ENCODE peak calls at places on chromosome 2, in six cellular contexts. P is uterus, K is WERI-Rb-1, O is upper lobe of right lung, C is brain microvascular endothelial cell, T is body of pancreas. X is an unnamed sample.

GRCh38 chr2:196482119-196483065 is 157.1 kb upstream of the CCDC150 start:
- DNase-seq in P (no peak), K (no peak), O (no peak), C (peak; percentile 72), T (no peak), X (no peak)

GRCh38 chr2:47346107-47346506 is 56.8 kb upstream of the MSH2 start:
- DNase-seq in P (no peak), K (no peak), O (no peak), C (no peak), T (no peak), X (no peak)

GRCh38 chr2:101844055-101844635 is 146.6 kb downstream of the MAP4K4 start:
- DNase-seq in P (no peak), K (no peak), O (no peak), C (peak; percentile 69), T (no peak), X (no peak)

GRCh38 chr2:6721395-6721794 is 144.3 kb downstream of the CMPK2 start:
- DNase-seq in P (no peak), K (no peak), O (no peak), C (no peak), T (no peak), X (no peak)

GRCh38 chr2:101619191-101619591 is 78.3 kb upstream of the MAP4K4 start:
- DNase-seq in P (peak; percentile 34), K (no peak), O (peak; percentile 67), C (peak; percentile 24), T (no peak), X (peak; percentile 26)

GRCh38 chr2:127342101-127342500 is 45.7 kb downstream of the MAP3K2 start:
- DNase-seq in P (no peak), K (no peak), O (no peak), C (no peak), T (no peak), X (no peak)

GRCh38 chr2:205758498-205758897 is 76.2 kb downstream of the NRP2 start:
- DNase-seq in P (no peak), K (no peak), O (no peak), C (no peak), T (no peak), X (no peak)

GRCh38 chr2:205370726-205371125 is 311.6 kb upstream of the NRP2 start:
- DNase-seq in P (no peak), K (no peak), O (no peak), C (no peak), T (no peak), X (no peak)

GRCh38 chr2:11505652-11506610 is 27.9 kb upstream of the GREB1 start:
- DNase-seq in P (peak; percentile 16), K (no peak), O (no peak), C (no peak), T (peak; percentile 29), X (no peak)

GRCh38 chr2:220959391-220959802 is 612.7 kb downstream of the EPHA4 start:
- DNase-seq in P (no peak), K (no peak), O (no peak), C (no peak), T (no peak), X (no peak)

GRCh38 chr2:174945601-174946260 is 59.5 kb downstream of the CHN1 start:
- DNase-seq in P (no peak), K (no peak), O (no peak), C (peak; percentile 47), T (no peak), X (no peak)

GRCh38 chr2:233824373-233824772 is 30.0 kb downstream of the HJURP start:
- DNase-seq in P (no peak), K (peak; percentile 3), O (peak; percentile 43), C (no peak), T (no peak), X (no peak)

GRCh38 chr2:120438301-120439066 is 92.5 kb downstream of the INHBB start:
- DNase-seq in P (no peak), K (no peak), O (no peak), C (no peak), T (no peak), X (no peak)

GRCh38 chr2:120437604-120438000 is 91.7 kb downstream of the INHBB start:
- DNase-seq in P (no peak), K (no peak), O (no peak), C (no peak), T (no peak), X (no peak)

GRCh38 chr2:120436460-120436739 is 90.5 kb downstream of the INHBB start:
- DNase-seq in P (no peak), K (no peak), O (no peak), C (no peak), T (no peak), X (no peak)

GRCh38 chr2:120435671-120436459 is 89.9 kb downstream of the INHBB start:
- DNase-seq in P (no peak), K (no peak), O (no peak), C (no peak), T (no peak), X (no peak)

DNA sequence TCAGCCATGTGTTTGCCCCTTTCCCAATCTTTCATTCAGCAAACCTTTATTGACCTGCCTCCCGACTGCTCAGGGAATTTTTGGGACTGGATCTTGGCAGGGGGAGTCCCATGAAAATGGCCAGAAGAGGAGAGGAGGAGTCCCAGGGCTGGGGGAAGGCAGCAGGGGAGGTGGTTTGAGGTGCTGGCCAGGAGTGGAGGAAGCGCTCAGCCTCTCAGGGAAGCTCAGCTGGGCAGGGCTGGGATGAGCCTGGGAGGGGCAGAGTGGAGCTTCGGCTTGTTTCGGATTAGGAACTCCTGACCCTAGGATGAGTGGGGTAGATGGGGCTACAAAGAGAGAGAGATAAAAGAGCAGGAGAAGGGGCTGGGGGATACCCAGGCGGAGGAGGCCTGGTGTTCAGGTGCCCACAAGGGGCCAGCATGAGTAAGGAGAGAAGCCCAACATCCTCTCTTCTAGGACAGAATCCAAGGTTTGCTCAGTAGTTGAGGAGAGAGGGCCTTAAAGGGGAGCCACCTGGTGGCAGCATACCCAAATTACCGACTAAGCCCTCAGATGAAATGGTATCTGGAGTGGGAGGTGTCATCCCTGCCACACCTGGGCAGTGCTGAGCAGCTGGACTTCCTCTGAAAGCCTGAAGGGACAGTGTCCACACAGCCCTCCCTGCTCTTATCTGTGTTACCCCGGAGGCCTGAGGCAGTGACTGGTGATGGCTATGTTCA is 91.1 kb downstream of the INHBB start:
- DNase-seq in P (no peak), K (peak; percentile 68), O (no peak), C (peak; percentile 17), T (peak; percentile 44), X (no peak)
- TF ChIP-seq CTCF in P (no peak), K (peak; percentile 81), O (peak; percentile 36), C (peak; percentile 63), T (peak; percentile 40), X (peak; percentile 39)

DNA sequence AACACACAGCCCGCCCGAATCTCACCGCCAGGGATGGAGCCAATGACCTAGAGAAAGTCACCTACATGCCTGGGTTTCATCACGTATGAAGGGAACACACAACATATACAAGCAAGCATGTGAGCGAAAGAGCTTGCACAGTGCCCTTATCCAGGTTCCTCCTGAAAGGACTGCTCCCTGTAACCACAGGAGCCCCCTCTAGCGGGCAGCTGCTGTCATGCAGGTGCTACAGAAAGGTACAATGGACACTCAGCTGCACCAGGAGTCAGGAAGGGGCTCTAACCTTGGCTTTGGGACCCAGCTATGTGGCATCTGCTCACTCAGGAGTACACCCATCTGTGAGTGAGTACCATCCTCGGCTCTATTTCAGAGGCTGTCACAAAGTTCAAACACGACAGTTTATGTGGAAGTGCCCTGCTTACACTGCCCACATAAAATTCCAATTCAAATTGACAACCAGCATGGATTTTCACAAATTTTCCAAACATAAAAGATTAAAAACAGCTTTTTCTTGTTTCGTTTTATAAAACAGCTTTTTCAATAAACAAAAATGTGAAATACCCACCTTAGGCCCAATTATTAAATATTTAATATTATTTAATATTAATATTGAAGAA is 3.5 kb downstream of the NDUFA10 start:
- DNase-seq in P (peak; percentile 37), K (peak; percentile 80), O (peak; percentile 84), C (peak; percentile 60), T (peak; percentile 70), X (peak; percentile 11)
- H3K4me3 ChIP-seq in P (no peak overlapping the region), K (no peak overlapping the region), O (no peak overlapping the region), C (no peak overlapping the region), T (no peak overlapping the region), X (no peak overlapping the region)

DNA sequence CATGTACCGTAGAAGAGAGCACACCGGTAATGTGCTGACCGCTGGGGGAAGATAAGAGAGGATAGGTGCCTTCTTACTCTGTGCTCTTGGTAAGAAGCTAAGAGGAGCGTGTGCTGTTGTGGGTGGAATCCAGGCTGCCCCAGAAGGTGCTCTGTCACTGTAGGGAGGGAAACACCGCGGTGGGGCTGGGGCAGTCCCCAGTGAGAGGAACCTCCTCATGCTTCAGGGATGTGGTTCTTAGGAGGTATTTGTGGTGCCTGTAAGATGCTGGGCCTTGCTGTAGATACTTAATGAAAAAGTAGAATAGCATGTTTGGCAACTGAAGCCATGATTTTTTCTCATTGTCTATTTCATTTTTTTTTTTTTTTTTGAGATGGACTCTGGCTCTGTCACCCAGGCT is 1.1 kb downstream of the COLEC11 start:
- DNase-seq in P (no peak), K (no peak), O (no peak), C (no peak), T (no peak), X (no peak)
- H3K27ac ChIP-seq in P (no peak overlapping the region), K (no peak overlapping the region), O (no peak overlapping the region), C (no peak overlapping the region), T (no peak overlapping the region), X (no peak overlapping the region)

DNA sequence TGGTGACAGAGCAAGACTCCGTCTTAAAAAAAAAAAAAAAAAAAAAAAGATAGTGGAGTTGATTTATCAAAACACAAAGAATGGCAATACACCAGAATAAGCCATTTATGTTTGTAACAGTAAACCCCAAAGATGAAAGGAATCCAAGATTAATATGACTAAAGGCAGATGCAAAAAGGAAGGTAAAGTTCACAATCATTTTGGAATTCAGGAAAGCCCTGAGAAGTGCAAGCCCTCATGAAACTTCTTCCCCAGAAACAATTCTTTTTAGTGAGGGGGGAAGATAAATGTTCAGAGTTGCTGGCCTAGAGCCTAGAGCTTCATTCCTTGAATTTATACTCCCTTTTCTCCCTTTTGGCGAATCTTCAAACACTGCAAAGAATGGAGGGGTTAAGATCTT is 368.7 kb downstream of the MEIS1 start:
- DNase-seq in P (no peak), K (no peak), O (no peak), C (no peak), T (no peak), X (peak; percentile 36)
- TF ChIP-seq CTCF in P (no peak), K (no peak), O (no peak), C (no peak), T (no peak), X (no peak)

DNA sequence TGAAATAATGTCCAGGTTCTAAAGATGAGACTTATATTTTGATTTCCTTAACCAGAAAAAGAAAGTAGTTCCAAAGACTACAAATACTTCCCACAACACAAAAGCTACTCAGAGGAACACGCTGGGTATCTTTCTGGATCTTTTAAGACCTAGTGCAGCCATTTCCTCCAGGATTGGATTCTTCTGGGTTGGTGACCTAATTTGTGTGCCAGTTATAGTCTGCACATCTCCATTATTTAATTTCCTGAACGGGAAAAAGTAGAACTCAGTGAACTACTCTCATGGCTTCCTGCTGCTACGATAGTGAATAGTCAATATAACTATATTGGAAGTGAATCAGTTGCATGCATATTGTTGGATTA is 1.5 kb downstream of the TMEM87B start:
- DNase-seq in P (no peak), K (no peak), O (no peak), C (no peak), T (no peak), X (no peak)
- H3K4me3 ChIP-seq in P (peak overlapping the region; percentile 61), K (peak overlapping the region; percentile 90), O (peak overlapping the region; percentile 97), C (peak overlapping the region; percentile 85), T (no peak overlapping the region), X (peak overlapping the region; percentile 87)

X was measured in AG04450.